ENCODE peak calls at places on chromosome X, in four cellular contexts. W, D, O and A are unnamed samples.

GRCh38 chrX:105136786-105137185 is 83.7 kb downstream of the TEX13A start:
- DNase-seq in W (no peak), D (no peak), O (no peak), A (no peak)

GRCh38 chrX:29652484-29652883 is 562.9 kb upstream of the MAGEB2 start:
- DNase-seq in O (no peak), D (no peak), W (no peak), A (no peak)

GRCh38 chrX:13893826-13894225 is 76.9 kb upstream of the GPM6B start:
- DNase-seq in O (no peak), D (no peak), W (no peak), A (no peak)

GRCh38 chrX:15277594-15277993 is 7.7 kb upstream of the ASB9 start:
- DNase-seq in D (no peak), O (peak), W (no peak), A (no peak)

GRCh38 chrX:49308604-49309269 is 5.3 kb downstream of the GAGE10 start:
- DNase-seq in W (no peak), D (no peak), O (no peak), A (no peak)

GRCh38 chrX:12469296-12469695 is 321.9 kb upstream of the PRPS2 start:
- DNase-seq in O (no peak), D (no peak), W (no peak), A (no peak)

GRCh38 chrX:66064261-66064660 is 24.4 kb upstream of the VSIG4 start:
- DNase-seq in D (no peak), W (no peak), O (no peak), A (no peak)

GRCh38 chrX:103538728-103539127 is 19.4 kb upstream of the RAB40A start:
- DNase-seq in W (no peak), D (no peak), O (no peak), A (no peak)

GRCh38 chrX:129772796-129773431 is 6.8 kb upstream of the SASH3 start:
- DNase-seq in D (no peak), O (no peak), W (no peak), A (no peak)

GRCh38 chrX:41043950-41044349 is 41.3 kb upstream of the USP9X start:
- DNase-seq in D (no peak), W (no peak), O (no peak), A (no peak)
- TF ChIP-seq ESRRA in D (no peak), W (no peak), O (no peak), A (no peak)

GRCh38 chrX:106862972-106863688 is 40.0 kb downstream of the RIPPLY1 start:
- DNase-seq in W (peak), D (no peak), O (peak), A (peak)

DNA sequence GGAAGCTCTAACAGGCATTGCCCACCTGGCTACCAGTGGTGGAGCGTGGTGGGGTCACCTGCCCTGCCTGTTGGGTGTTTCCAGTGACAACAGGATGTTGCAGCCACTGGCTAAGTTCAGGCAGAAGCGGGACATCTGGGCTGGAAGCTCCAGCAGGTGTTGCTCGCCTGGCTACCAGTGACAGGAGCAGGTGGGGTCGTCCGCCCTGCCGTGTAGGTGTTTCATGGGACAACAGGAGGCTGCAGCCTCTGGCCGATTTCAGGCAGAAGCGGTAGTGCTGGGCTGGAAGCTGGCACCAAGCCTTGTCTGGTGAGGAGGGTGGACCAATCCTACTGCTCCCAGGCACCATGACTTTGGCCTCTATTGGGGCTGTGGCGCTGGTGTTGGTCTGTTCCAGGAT is 39.4 kb downstream of the RIPPLY1 start:
- DNase-seq in W (no peak), O (no peak), D (no peak), A (no peak)
- TF ChIP-seq JUN in W (no peak), O (no peak), D (no peak), A (no peak)

GRCh38 chrX:39509157-39509556 is 588.6 kb downstream of the BCOR start:
- DNase-seq in O (no peak), D (no peak), W (no peak), A (no peak)
- TF ChIP-seq ESRRA in O (no peak), D (no peak), W (no peak), A (no peak)

GRCh38 chrX:45309801-45310200 is 109.1 kb upstream of the DIPK2B start:
- DNase-seq in O (no peak), D (no peak), W (no peak), A (no peak)
- TF ChIP-seq JUN in O (no peak), D (no peak), W (no peak), A (no peak)

DNA sequence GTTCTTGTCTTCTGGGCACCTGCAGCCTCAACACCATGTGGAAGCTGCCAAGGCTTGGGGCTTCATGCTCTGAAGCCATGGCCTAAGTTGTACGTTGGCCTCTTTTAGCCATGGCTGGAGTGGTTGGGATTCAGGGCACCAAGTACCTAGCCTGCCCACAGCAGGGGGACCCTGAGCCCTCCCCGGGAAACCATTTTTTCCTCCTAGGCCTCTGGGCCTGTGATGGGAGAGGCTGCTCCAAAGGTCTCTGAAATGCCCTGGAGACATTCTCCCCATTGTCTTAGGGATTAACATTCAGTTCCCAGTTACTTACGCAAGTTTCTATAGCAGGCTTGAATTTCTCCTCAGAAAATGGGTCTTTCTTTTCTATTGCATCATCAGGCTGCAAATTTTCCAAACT is 269.3 kb downstream of the NAP1L3 start:
- DNase-seq in W (no peak), O (no peak), D (no peak), A (no peak)
- TF ChIP-seq ESRRA in W (no peak), O (no peak), D (no peak), A (no peak)